ENCODE peak calls at places on chromosomes 4 and X, in six cellular contexts. E is ascending aorta, L is PC-9, Z is IMR-90, O is A549, I is Caco-2. N is an unnamed sample. For H3K4me1, the result is how much of the 10 kb centered on the place peaks cover.

GRCh38 chr4:87498446-87498900 is 30.7 kb downstream of the SPARCL1 start:
- DNase-seq in E (no peak), L (no peak), Z (peak), O (no peak), I (no peak), N (no peak)

GRCh38 chr4:156242390-156242789 is 288.7 kb upstream of the CTSO start:
- DNase-seq in E (no peak), L (no peak), Z (no peak), O (no peak), I (no peak), N (no peak)

GRCh38 chr4:45317276-45317675 is 590.9 kb upstream of the GNPDA2 start:
- DNase-seq in E (no peak), L (no peak), Z (no peak), O (no peak), I (no peak), N (no peak)

GRCh38 chr4:138727704-138728103 is 287.9 kb upstream of the NOCT start:
- DNase-seq in E (no peak), L (no peak), Z (peak), O (no peak), I (no peak), N (no peak)

GRCh38 chr4:145852256-145852839 is 86.3 kb downstream of the ZNF827 start:
- DNase-seq in E (no peak), L (no peak), Z (no peak), O (no peak), I (no peak), N (no peak)

GRCh38 chrX:133177202-133177601 is 41.0 kb downstream of the TFDP3 start:
- DNase-seq in E (no peak), L (no peak), Z (no peak), O (no peak), I (no peak), N (no peak)

GRCh38 chr4:56653461-56654237 is 27.4 kb downstream of the HOPX start:
- DNase-seq in E (no peak), L (no peak), Z (no peak), O (no peak), I (no peak), N (no peak)

GRCh38 chr4:20354120-20354519 is 102.4 kb downstream of the SLIT2 start:
- DNase-seq in E (no peak), L (no peak), Z (no peak), O (no peak), I (no peak), N (no peak)

GRCh38 chr4:62429297-62429696 is 1229.2 kb downstream of the ADGRL3 start:
- DNase-seq in E (no peak), L (no peak), Z (no peak), O (no peak), I (no peak), N (no peak)

GRCh38 chr4:77662396-77662795 is 56.8 kb downstream of the CXCL13 start:
- DNase-seq in E (no peak), L (no peak), Z (no peak), O (no peak), I (no peak), N (no peak)

GRCh38 chr4:46441116-46441859 is 51.4 kb upstream of the GABRA2 start:
- DNase-seq in E (no peak), L (no peak), Z (peak), O (no peak), I (no peak), N (no peak)

GRCh38 chrX:153641575-153642312 is 5.3 kb upstream of the DUSP9 start:
- DNase-seq in E (no peak), L (no peak), Z (no peak), O (no peak), I (no peak), N (no peak)

GRCh38 chrX:153640045-153640686 is 6.8 kb upstream of the DUSP9 start:
- DNase-seq in E (no peak), L (no peak), Z (no peak), O (no peak), I (no peak), N (no peak)

GRCh38 chrX:153642313-153642654 is 4.7 kb upstream of the DUSP9 start:
- DNase-seq in E (peak), L (no peak), Z (no peak), O (no peak), I (peak), N (no peak)

GRCh38 chrX:153639177-153640044 is 7.6 kb upstream of the DUSP9 start:
- DNase-seq in E (no peak), L (no peak), Z (no peak), O (no peak), I (no peak), N (no peak)

DNA sequence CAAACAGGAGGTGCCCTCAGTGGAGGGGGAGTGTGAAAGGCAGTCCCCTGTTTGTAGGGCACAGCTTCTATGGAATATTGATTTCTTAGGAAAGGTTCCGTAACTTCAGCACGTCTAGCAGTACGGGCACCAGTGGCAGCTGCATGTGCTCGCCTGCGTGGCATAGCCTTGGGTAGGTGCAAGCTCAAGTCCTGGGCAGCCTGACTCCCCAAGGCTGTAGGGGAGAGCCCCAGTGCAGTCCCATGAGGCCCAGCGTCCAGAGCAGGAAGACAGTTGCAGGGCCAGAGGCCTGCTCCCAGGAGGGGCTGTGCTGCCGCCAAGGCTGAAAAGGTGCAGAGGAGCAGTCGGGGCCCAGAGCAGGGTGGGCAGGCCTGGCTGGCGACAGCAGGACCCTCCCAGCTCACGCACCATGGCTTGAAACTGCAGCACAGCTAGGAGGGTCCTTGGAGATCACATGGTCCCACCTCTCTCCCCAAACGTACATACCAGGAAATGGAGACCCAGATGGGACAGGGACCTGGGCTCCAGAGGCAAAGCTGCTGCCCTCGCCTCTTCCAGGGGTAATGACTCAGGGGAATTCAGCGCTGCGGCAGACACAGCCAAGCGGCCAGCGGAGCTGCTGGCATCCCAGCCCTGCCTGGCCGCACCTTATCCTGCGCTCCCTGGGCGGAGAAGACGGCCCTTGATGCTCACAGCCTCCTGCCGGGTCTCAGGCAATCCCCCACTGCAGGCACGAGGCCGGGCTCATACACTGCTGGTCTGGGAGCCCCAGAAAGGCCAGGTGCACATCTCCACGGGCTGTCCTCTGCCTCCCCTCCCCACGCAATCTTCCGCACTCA is 6.0 kb upstream of the DUSP9 start:
- DNase-seq in E (peak), L (no peak), Z (no peak), O (no peak), I (no peak), N (no peak)
- H3K4me1 ChIP-seq in E (under half), L (under half), Z (under half), O (under half), I (under half), N (under half)

DNA sequence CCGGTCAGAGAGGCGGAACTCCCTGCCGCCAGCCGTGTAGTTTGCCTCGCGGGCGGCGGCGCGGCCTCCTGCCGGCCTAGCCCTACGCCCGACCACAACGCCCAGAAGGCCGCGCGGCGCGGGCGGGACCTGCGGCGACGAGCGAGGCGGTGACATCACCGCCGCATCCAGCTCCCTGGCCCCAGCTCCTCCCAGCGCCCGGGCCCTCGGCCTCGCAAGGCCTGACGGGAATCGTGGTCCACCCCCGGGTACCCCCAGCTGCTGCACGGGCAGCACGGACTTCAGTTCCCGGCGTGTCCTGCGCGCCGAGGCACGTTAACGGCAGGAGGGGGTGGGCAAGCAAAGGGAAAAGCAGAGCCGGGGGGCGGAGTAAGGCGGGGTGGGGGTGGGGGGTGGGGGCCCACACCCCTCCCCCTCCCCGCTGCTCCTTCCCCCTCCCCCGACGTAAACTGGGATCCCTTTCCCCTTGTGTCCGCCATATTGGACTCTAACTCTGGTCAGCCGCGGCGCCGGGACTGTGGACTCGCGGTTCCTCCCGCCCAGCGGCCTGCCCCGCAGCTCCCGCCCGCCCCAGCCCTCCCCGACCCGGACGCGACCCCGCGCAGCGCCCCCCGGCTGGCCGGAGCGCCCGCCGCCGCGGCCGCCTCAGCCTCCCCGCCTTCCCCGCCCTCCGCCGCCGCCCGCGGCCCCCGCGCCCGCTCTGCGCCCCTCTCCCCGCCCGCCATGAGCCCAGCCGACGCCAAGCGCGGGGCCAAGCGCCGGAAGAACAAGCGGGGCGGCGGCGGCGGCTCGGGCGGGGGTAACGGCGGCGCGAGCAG is at the start of gene FAM193A:
- DNase-seq in E (peak), L (peak), Z (peak), O (peak), I (peak), N (peak)
- TF ChIP-seq CTCF in E (no peak), L (no peak), Z (no peak), O (no peak), I (no peak), N (no peak)

GRCh38 chr4:25882226-25882625 is 19.4 kb upstream of the SEL1L3 start:
- DNase-seq in E (no peak), L (no peak), Z (no peak), O (no peak), I (no peak), N (no peak)
- H3K4me1 ChIP-seq in E (under half), L (under half), Z (under half), O (under half), I (under half), N (under half)

DNA sequence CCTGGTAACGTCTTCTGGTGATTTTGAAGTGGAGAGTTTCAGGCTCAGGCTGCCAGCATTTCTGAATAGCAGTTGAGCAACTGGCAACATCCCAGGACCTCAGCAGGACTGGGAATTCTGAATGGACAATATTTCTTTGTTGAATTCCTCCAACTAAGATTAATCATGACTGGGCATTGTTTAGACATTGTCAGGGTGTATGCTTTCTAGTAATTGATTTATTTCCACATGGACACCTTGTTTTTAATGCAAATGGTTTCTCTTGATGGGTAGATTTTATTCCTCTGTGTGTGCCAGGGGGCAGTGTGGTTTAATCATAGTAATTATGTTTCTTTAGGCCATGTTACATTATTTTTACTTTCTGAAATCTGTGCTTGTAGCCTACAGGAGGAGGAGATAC is 1004.7 kb upstream of the LCORL start:
- DNase-seq in E (no peak), L (no peak), Z (no peak), O (no peak), I (no peak), N (no peak)
- TF ChIP-seq CTCF in E (no peak), L (no peak), Z (no peak), O (no peak), I (no peak), N (no peak)

DNA sequence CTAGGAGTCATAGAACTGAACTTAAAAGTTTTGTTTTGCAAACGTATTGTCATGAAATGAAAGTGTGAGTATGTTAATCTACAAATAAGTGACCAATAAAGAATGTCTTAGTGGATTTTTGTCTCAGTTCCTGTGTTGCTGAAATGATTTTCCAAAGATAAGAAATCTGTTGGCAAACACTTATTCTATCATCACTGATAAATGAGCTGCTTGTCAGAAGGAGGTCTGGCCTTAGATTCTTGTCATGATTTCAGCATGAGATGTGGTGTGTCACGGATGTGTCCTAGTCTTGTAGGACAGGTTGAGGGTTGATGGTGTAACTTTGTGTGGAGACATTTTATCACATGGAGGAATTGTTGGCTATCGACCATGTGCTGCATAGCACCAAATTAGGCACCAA is 31.9 kb upstream of the LIMCH1 start:
- DNase-seq in E (no peak), L (peak), Z (peak), O (peak), I (peak), N (no peak)
- H3K4me1 ChIP-seq in E (under half), L (under half), Z (under half), O (half or more), I (under half), N (under half)

DNA sequence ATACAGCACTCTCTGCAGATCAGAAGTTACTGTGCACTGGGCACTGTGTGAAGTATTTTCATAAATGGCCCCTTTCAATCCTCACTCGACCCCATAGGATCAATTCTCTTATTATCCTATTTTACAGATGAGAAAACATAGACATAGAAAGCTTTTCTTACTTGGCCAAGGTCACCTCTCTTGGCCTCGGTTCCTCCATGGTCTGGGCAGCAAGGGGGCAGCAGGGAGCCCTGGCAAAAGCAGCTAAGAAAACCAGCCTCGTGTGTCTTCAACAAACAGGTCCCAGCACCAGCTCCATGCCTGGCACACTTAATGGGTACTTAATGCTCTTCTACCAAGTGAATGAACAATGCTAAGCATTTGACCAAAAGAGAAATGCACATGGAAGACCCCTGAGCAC is 34.4 kb downstream of the BST1 start:
- DNase-seq in E (no peak), L (no peak), Z (no peak), O (no peak), I (no peak), N (no peak)
- TF ChIP-seq CTCF in E (no peak), L (no peak), Z (no peak), O (no peak), I (no peak), N (no peak)

GRCh38 chr4:118751634-118752293 is 66.6 kb downstream of the METTL14 start:
- DNase-seq in E (no peak), L (no peak), Z (peak), O (no peak), I (no peak), N (no peak)

GRCh38 chr4:118754890-118755289 is 69.7 kb downstream of the METTL14 start:
- DNase-seq in E (no peak), L (no peak), Z (no peak), O (no peak), I (no peak), N (no peak)

GRCh38 chr4:118752551-118752950 is 67.4 kb downstream of the METTL14 start:
- DNase-seq in E (no peak), L (no peak), Z (no peak), O (no peak), I (no peak), N (no peak)

GRCh38 chr4:118753685-118754084 is 68.5 kb downstream of the METTL14 start:
- DNase-seq in E (no peak), L (no peak), Z (no peak), O (no peak), I (no peak), N (no peak)

GRCh38 chr4:118753096-118753495 is 67.9 kb downstream of the METTL14 start:
- DNase-seq in E (no peak), L (no peak), Z (no peak), O (no peak), I (no peak), N (no peak)
- H3K4me1 ChIP-seq in E (under half), L (under half), Z (under half), O (under half), I (under half), N (under half)

GRCh38 chrX:109485470-109486340 is 3.8 kb upstream of the GUCY2F start:
- DNase-seq in E (peak), L (peak), Z (peak), O (peak), I (peak), N (peak)
- TF ChIP-seq CTCF in E (peak), L (peak), Z (peak), O (peak), I (peak), N (peak)

GRCh38 chrX:13695601-13696115 is 6.7 kb downstream of the RAB9A start:
- DNase-seq in E (no peak), L (no peak), Z (no peak), O (no peak), I (no peak), N (no peak)

GRCh38 chrX:13697976-13698375 is 9.0 kb downstream of the RAB9A start:
- DNase-seq in E (no peak), L (no peak), Z (no peak), O (no peak), I (no peak), N (no peak)

GRCh38 chrX:13698432-13698831 is 9.5 kb downstream of the RAB9A start:
- DNase-seq in E (no peak), L (peak), Z (no peak), O (no peak), I (no peak), N (no peak)

GRCh38 chrX:13699183-13699826 is 10.4 kb downstream of the RAB9A start:
- DNase-seq in E (no peak), L (no peak), Z (peak), O (no peak), I (no peak), N (no peak)

GRCh38 chrX:13697440-13697839 is 8.5 kb downstream of the RAB9A start:
- DNase-seq in E (no peak), L (no peak), Z (no peak), O (no peak), I (no peak), N (no peak)
- H3K4me1 ChIP-seq in E (under half), L (under half), Z (under half), O (under half), I (under half), N (half or more)

N was measured in gastrocnemius medialis.